ENCODE peak calls at places on chromosomes 16 and 17, in nine cellular contexts. G is GM23338; I is NCI-H2081; Z is HuH-7; H is choroid plexus epithelial cell; V is DMS79 treated with DMSO at 0.1 percent for 48 hours; A is NB4; E is stimulated activated naive B cell treated with anti-CD40 and anti-IgM and Interleukin-4, amounts not matched to agents 10 μg/mL and 1 μg/mL and 100 μg/mL, for 72 hours; O is aorta. C is an unnamed sample.

GRCh38 chr16:28168991-28169554 is 42.7 kb downstream of the XPO6 start:
- DNase-seq in A (no peak), V (no peak), H (no peak), E (no peak), I (no peak), G (no peak), O (no peak), Z (no peak), C (no peak)

GRCh38 chr17:77441130-77441920 is 300.6 kb downstream of the SEC14L1 start:
- DNase-seq in V (peak; percentile 77), G (no peak), Z (no peak), E (peak; percentile 89), I (no peak), H (no peak), A (peak; percentile 96), O (no peak), C (peak; percentile 48)

GRCh38 chr17:77011173-77012011 is 129.4 kb upstream of the SEC14L1 start:
- DNase-seq in H (peak; percentile 76), G (peak; percentile 77), E (no peak), O (no peak), I (peak; percentile 76), A (peak; percentile 62), V (no peak), Z (no peak), C (no peak)

GRCh38 chr17:67390646-67391480 is 13.8 kb downstream of the PITPNC1 start:
- DNase-seq in E (peak; percentile 28), Z (peak; percentile 39), O (no peak), I (peak; percentile 49), H (peak; percentile 87), G (no peak), A (peak; percentile 84), V (peak; percentile 40), C (peak; percentile 53)

GRCh38 chr17:79943354-79944241 is 92.1 kb downstream of the TBC1D16 start:
- DNase-seq in I (no peak), H (no peak), G (no peak), E (no peak), V (no peak), O (peak; percentile 61), Z (no peak), A (no peak), C (no peak)

GRCh38 chr17:59366773-59367656 is 35.6 kb downstream of the YPEL2 start:
- DNase-seq in E (no peak), H (peak; percentile 82), V (peak; percentile 14), I (peak; percentile 33), Z (peak; percentile 53), G (no peak), A (no peak), O (no peak), C (peak; percentile 95)

GRCh38 chr17:62966426-62967110 is 533 bp downstream of the TANC2 start:
- DNase-seq in O (peak; percentile 90), H (peak; percentile 48), V (peak; percentile 6), G (peak; percentile 30), E (no peak), Z (no peak), I (no peak), A (peak; percentile 28), C (peak; percentile 40)

GRCh38 chr16:79156761-79157160 is 443.8 kb downstream of the MAF start:
- DNase-seq in V (no peak), O (no peak), I (no peak), A (no peak), G (no peak), Z (no peak), E (no peak), H (no peak), C (no peak)

GRCh38 chr16:87086156-87086555 is 231.0 kb downstream of the C16orf95 start:
- DNase-seq in I (no peak), E (no peak), O (no peak), G (no peak), A (no peak), H (peak; percentile 63), Z (no peak), V (no peak), C (no peak)

GRCh38 chr16:9370071-9370491 is 278.6 kb downstream of the HAPSTR1 start:
- DNase-seq in E (no peak), O (no peak), V (peak; percentile 37), G (peak; percentile 8), H (no peak), A (no peak), I (no peak), Z (no peak), C (no peak)

GRCh38 chr17:47184671-47185070 is 4.4 kb downstream of the CDC27 start:
- DNase-seq in Z (no peak), G (no peak), O (no peak), V (no peak), A (no peak), H (peak; percentile 18), I (no peak), E (no peak), C (no peak)

GRCh38 chr16:68711421-68712139 is 25.5 kb upstream of the CDH1 start:
- DNase-seq in A (peak; percentile 77), H (no peak), G (no peak), Z (no peak), I (no peak), O (no peak), E (peak; percentile 52), V (no peak), C (no peak)

C was measured in DMS153.